ENCODE peak calls at places on chromosomes 5 and 9, in seven cellular contexts. One of them, this sample, is unnamed.

GRCh38 chr5:171827162-171827561 is 41.5 kb downstream of the SMIM23 start:
- DNase-seq in GM12865: no peak
- DNase-seq in mucosa of descending colon: no peak
- DNase-seq in H9: no peak
- DNase-seq in IMR-90: no peak
- DNase-seq in Calu3: no peak
- DNase-seq in endothelial cell: no peak
- DNase-seq in this sample: no peak

GRCh38 chr9:122126340-122127333 is 32.9 kb downstream of the NDUFA8 start:
- DNase-seq in endothelial cell: no peak
- DNase-seq in H9: peak
- DNase-seq in mucosa of descending colon: no peak
- DNase-seq in IMR-90: peak
- DNase-seq in GM12865: no peak
- DNase-seq in Calu3: no peak
- DNase-seq in this sample: peak

GRCh38 chr5:137292461-137293025 is 206.6 kb downstream of the SPOCK1 start:
- DNase-seq in mucosa of descending colon: no peak
- DNase-seq in IMR-90: no peak
- DNase-seq in GM12865: no peak
- DNase-seq in Calu3: no peak
- DNase-seq in endothelial cell: no peak
- DNase-seq in H9: no peak
- DNase-seq in this sample: no peak

GRCh38 chr5:125011014-125011413 is 264.6 kb upstream of the ZNF608 start:
- DNase-seq in GM12865: peak
- DNase-seq in mucosa of descending colon: no peak
- DNase-seq in endothelial cell: no peak
- DNase-seq in H9: no peak
- DNase-seq in IMR-90: no peak
- DNase-seq in Calu3: no peak
- DNase-seq in this sample: peak

GRCh38 chr9:122309861-122310260 is 45.2 kb downstream of the MRRF start:
- DNase-seq in Calu3: no peak
- DNase-seq in IMR-90: peak
- DNase-seq in endothelial cell: no peak
- DNase-seq in GM12865: no peak
- DNase-seq in H9: no peak
- DNase-seq in mucosa of descending colon: no peak
- DNase-seq in this sample: no peak

GRCh38 chr9:95771556-95772280 is 103.8 kb upstream of the ERCC6L2 start:
- DNase-seq in Calu3: no peak
- DNase-seq in mucosa of descending colon: no peak
- DNase-seq in endothelial cell: no peak
- DNase-seq in H9: no peak
- DNase-seq in GM12865: no peak
- DNase-seq in IMR-90: peak
- DNase-seq in this sample: no peak

GRCh38 chr5:114266374-114266773 is 95.5 kb upstream of the KCNN2 start:
- DNase-seq in GM12865: no peak
- DNase-seq in H9: no peak
- DNase-seq in mucosa of descending colon: no peak
- DNase-seq in IMR-90: peak
- DNase-seq in Calu3: no peak
- DNase-seq in endothelial cell: no peak
- DNase-seq in this sample: no peak

GRCh38 chr9:137582286-137582860 is 3.6 kb upstream of the DPH7 start:
- DNase-seq in IMR-90: no peak
- DNase-seq in Calu3: no peak
- DNase-seq in H9: peak
- DNase-seq in GM12865: no peak
- DNase-seq in endothelial cell: no peak
- DNase-seq in mucosa of descending colon: no peak
- DNase-seq in this sample: no peak

GRCh38 chr9:18706648-18707047 is 232.7 kb downstream of the ADAMTSL1 start:
- DNase-seq in mucosa of descending colon: no peak
- DNase-seq in Calu3: no peak
- DNase-seq in IMR-90: no peak
- DNase-seq in GM12865: no peak
- DNase-seq in endothelial cell: no peak
- DNase-seq in H9: peak
- DNase-seq in this sample: no peak

GRCh38 chr9:120534266-120534665 is 45.7 kb downstream of the CDK5RAP2 start:
- DNase-seq in endothelial cell: no peak
- DNase-seq in Calu3: no peak
- DNase-seq in IMR-90: no peak
- DNase-seq in mucosa of descending colon: no peak
- DNase-seq in H9: no peak
- DNase-seq in GM12865: no peak
- DNase-seq in this sample: no peak

GRCh38 chr9:24602687-24603352 is 57.1 kb upstream of the IZUMO3 start:
- DNase-seq in IMR-90: no peak
- DNase-seq in mucosa of descending colon: no peak
- DNase-seq in H9: no peak
- DNase-seq in GM12865: no peak
- DNase-seq in endothelial cell: no peak
- DNase-seq in Calu3: no peak
- DNase-seq in this sample: no peak

GRCh38 chr9:93964685-93965084 is 9.5 kb upstream of the BARX1 start:
- DNase-seq in endothelial cell: no peak
- DNase-seq in H9: no peak
- DNase-seq in GM12865: no peak
- DNase-seq in Calu3: no peak
- DNase-seq in mucosa of descending colon: peak
- DNase-seq in IMR-90: no peak
- DNase-seq in this sample: peak

GRCh38 chr5:173291722-173292658 is 36.2 kb downstream of the STC2 start:
- DNase-seq in mucosa of descending colon: no peak
- DNase-seq in H9: no peak
- DNase-seq in endothelial cell: no peak
- DNase-seq in IMR-90: peak
- DNase-seq in Calu3: no peak
- DNase-seq in GM12865: peak
- DNase-seq in this sample: peak

GRCh38 chr9:38339496-38339895 is 53.0 kb upstream of the ALDH1B1 start:
- DNase-seq in H9: no peak
- DNase-seq in GM12865: no peak
- DNase-seq in endothelial cell: no peak
- DNase-seq in mucosa of descending colon: no peak
- DNase-seq in IMR-90: peak
- DNase-seq in Calu3: no peak
- DNase-seq in this sample: no peak

GRCh38 chr9:128992995-128993394 is 35.1 kb downstream of the SH3GLB2 start:
- DNase-seq in IMR-90: no peak
- DNase-seq in Calu3: no peak
- DNase-seq in mucosa of descending colon: no peak
- DNase-seq in endothelial cell: no peak
- DNase-seq in H9: peak
- DNase-seq in GM12865: no peak
- DNase-seq in this sample: no peak

GRCh38 chr5:123151227-123151951 is 62.3 kb downstream of the PRDM6 start:
- DNase-seq in endothelial cell: no peak
- DNase-seq in H9: no peak
- DNase-seq in Calu3: no peak
- DNase-seq in IMR-90: no peak
- DNase-seq in mucosa of descending colon: no peak
- DNase-seq in GM12865: no peak
- DNase-seq in this sample: no peak

GRCh38 chr5:35415305-35415704 is 185.0 kb upstream of the PRLR start:
- DNase-seq in Calu3: no peak
- DNase-seq in mucosa of descending colon: no peak
- DNase-seq in IMR-90: no peak
- DNase-seq in endothelial cell: no peak
- DNase-seq in H9: no peak
- DNase-seq in GM12865: no peak
- DNase-seq in this sample: no peak

GRCh38 chr9:34929506-34930102 is 28.5 kb upstream of the PHF24 start:
- DNase-seq in Calu3: peak
- DNase-seq in GM12865: peak
- DNase-seq in IMR-90: peak
- DNase-seq in mucosa of descending colon: no peak
- DNase-seq in endothelial cell: peak
- DNase-seq in H9: peak
- DNase-seq in this sample: peak

GRCh38 chr5:67431191-67431590 is 234.6 kb upstream of the CD180 start:
- DNase-seq in Calu3: no peak
- DNase-seq in H9: no peak
- DNase-seq in GM12865: no peak
- DNase-seq in endothelial cell: no peak
- DNase-seq in IMR-90: no peak
- DNase-seq in mucosa of descending colon: no peak
- DNase-seq in this sample: no peak

GRCh38 chr9:18658764-18659705 is 185.1 kb downstream of the ADAMTSL1 start:
- DNase-seq in IMR-90: peak
- DNase-seq in GM12865: no peak
- DNase-seq in endothelial cell: no peak
- DNase-seq in Calu3: no peak
- DNase-seq in mucosa of descending colon: no peak
- DNase-seq in H9: no peak
- DNase-seq in this sample: no peak

GRCh38 chr5:107504424-107504823 is 166.3 kb downstream of the EFNA5 start:
- DNase-seq in mucosa of descending colon: no peak
- DNase-seq in IMR-90: no peak
- DNase-seq in GM12865: no peak
- DNase-seq in endothelial cell: no peak
- DNase-seq in Calu3: no peak
- DNase-seq in H9: no peak
- DNase-seq in this sample: no peak

GRCh38 chr9:132516301-132516700 is 66.1 kb upstream of the BARHL1 start:
- DNase-seq in mucosa of descending colon: no peak
- DNase-seq in Calu3: no peak
- DNase-seq in endothelial cell: no peak
- DNase-seq in H9: no peak
- DNase-seq in GM12865: no peak
- DNase-seq in IMR-90: no peak
- DNase-seq in this sample: no peak

GRCh38 chr9:131671150-131671549 is 68.7 kb downstream of the RAPGEF1 start:
- DNase-seq in H9: no peak
- DNase-seq in Calu3: no peak
- DNase-seq in GM12865: no peak
- DNase-seq in mucosa of descending colon: no peak
- DNase-seq in endothelial cell: no peak
- DNase-seq in IMR-90: no peak
- DNase-seq in this sample: no peak

GRCh38 chr5:73214921-73215490 is 42.0 kb downstream of the TMEM174 start:
- DNase-seq in mucosa of descending colon: no peak
- DNase-seq in H9: no peak
- DNase-seq in Calu3: no peak
- DNase-seq in IMR-90: no peak
- DNase-seq in endothelial cell: no peak
- DNase-seq in GM12865: no peak
- DNase-seq in this sample: no peak

GRCh38 chr9:111001471-111001870 is 36.8 kb downstream of the LPAR1 start:
- DNase-seq in mucosa of descending colon: no peak
- DNase-seq in GM12865: no peak
- DNase-seq in H9: no peak
- DNase-seq in Calu3: no peak
- DNase-seq in IMR-90: no peak
- DNase-seq in endothelial cell: no peak
- DNase-seq in this sample: no peak
- TF ChIP-seq CTCF in mucosa of descending colon: no peak
- TF ChIP-seq CTCF in GM12865: no peak
- TF ChIP-seq CTCF in H9: no peak
- TF ChIP-seq CTCF in Calu3: no peak
- TF ChIP-seq CTCF in IMR-90: no peak
- TF ChIP-seq CTCF in endothelial cell: no peak
- TF ChIP-seq CTCF in this sample: no peak

DNA sequence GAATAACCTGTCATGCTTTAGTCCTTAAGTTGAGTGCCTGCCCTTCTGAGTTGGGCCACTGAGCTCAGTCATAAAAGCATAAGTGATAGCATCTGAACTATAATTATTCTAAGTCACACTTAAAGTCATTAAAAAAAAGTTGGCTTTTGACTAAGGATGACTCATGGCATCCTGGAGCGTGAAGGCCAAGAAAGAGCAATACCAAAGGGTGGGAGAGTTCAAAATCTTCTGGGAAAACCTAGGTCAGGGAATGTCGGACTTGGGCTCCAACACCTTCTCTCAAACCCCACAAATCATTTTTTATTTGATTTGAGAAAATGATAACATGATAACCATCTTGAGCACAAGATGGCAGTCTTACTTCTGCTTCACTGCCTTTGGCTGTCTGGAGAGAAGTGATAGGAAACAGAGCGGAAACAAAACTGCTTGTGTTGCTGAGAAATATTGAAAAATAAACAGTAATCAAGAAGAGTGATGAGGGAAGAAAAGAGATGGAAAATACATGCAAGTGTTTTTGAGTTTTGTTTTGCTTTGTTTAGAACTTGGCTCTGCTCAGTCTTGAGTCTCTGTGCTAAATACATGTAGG is 16.9 kb upstream of the NTRK2 start:
- DNase-seq in Calu3: no peak
- DNase-seq in IMR-90: no peak
- DNase-seq in H9: no peak
- DNase-seq in endothelial cell: no peak
- DNase-seq in mucosa of descending colon: no peak
- DNase-seq in GM12865: no peak
- DNase-seq in this sample: no peak
- TF ChIP-seq CTCF in Calu3: no peak
- TF ChIP-seq CTCF in IMR-90: no peak
- TF ChIP-seq CTCF in H9: no peak
- TF ChIP-seq CTCF in endothelial cell: no peak
- TF ChIP-seq CTCF in mucosa of descending colon: no peak
- TF ChIP-seq CTCF in GM12865: no peak
- TF ChIP-seq CTCF in this sample: no peak

GRCh38 chr9:79020266-79020665 is 551.5 kb upstream of the TLE4 start:
- DNase-seq in mucosa of descending colon: no peak
- DNase-seq in IMR-90: no peak
- DNase-seq in GM12865: no peak
- DNase-seq in endothelial cell: no peak
- DNase-seq in Calu3: no peak
- DNase-seq in H9: no peak
- DNase-seq in this sample: no peak

GRCh38 chr9:79023134-79023577 is 548.6 kb upstream of the TLE4 start:
- DNase-seq in endothelial cell: no peak
- DNase-seq in GM12865: no peak
- DNase-seq in Calu3: no peak
- DNase-seq in IMR-90: peak
- DNase-seq in mucosa of descending colon: no peak
- DNase-seq in H9: no peak
- DNase-seq in this sample: no peak

GRCh38 chr9:79026311-79026710 is 545.5 kb upstream of the TLE4 start:
- DNase-seq in IMR-90: no peak
- DNase-seq in Calu3: no peak
- DNase-seq in GM12865: peak
- DNase-seq in H9: peak
- DNase-seq in mucosa of descending colon: no peak
- DNase-seq in endothelial cell: no peak
- DNase-seq in this sample: no peak

GRCh38 chr9:79015951-79016350 is 555.8 kb upstream of the TLE4 start:
- DNase-seq in H9: no peak
- DNase-seq in mucosa of descending colon: no peak
- DNase-seq in IMR-90: no peak
- DNase-seq in endothelial cell: no peak
- DNase-seq in GM12865: no peak
- DNase-seq in Calu3: no peak
- DNase-seq in this sample: no peak

GRCh38 chr9:79021084-79021483 is 550.7 kb upstream of the TLE4 start:
- DNase-seq in GM12865: no peak
- DNase-seq in endothelial cell: no peak
- DNase-seq in H9: no peak
- DNase-seq in IMR-90: no peak
- DNase-seq in Calu3: no peak
- DNase-seq in mucosa of descending colon: no peak
- DNase-seq in this sample: no peak
- TF ChIP-seq CTCF in GM12865: no peak
- TF ChIP-seq CTCF in endothelial cell: no peak
- TF ChIP-seq CTCF in H9: no peak
- TF ChIP-seq CTCF in IMR-90: no peak
- TF ChIP-seq CTCF in Calu3: no peak
- TF ChIP-seq CTCF in mucosa of descending colon: no peak
- TF ChIP-seq CTCF in this sample: no peak

GRCh38 chr5:179274321-179275315 is 70.6 kb downstream of the ADAMTS2 start:
- DNase-seq in endothelial cell: no peak
- DNase-seq in GM12865: no peak
- DNase-seq in mucosa of descending colon: no peak
- DNase-seq in IMR-90: no peak
- DNase-seq in H9: no peak
- DNase-seq in Calu3: no peak
- DNase-seq in this sample: no peak
- TF ChIP-seq CTCF in endothelial cell: peak
- TF ChIP-seq CTCF in GM12865: no peak
- TF ChIP-seq CTCF in mucosa of descending colon: no peak
- TF ChIP-seq CTCF in IMR-90: peak
- TF ChIP-seq CTCF in H9: peak
- TF ChIP-seq CTCF in Calu3: no peak
- TF ChIP-seq CTCF in this sample: no peak